ENCODE peak calls at places on chromosomes 5 and 9, in nine cellular contexts. One of them, this sample, is unnamed.

GRCh38 chr9:79665926-79666325 is 94.2 kb downstream of the TLE4 start:
- DNase-seq in upper lobe of right lung: no peak
- DNase-seq in erythroblast: no peak
- DNase-seq in cerebellar cortex: no peak
- DNase-seq in neural crest cell: no peak
- DNase-seq in GM13977: no peak
- DNase-seq in GM12865: no peak
- DNase-seq in uterus: no peak
- DNase-seq in GOT3: no peak
- DNase-seq in this sample: no peak

GRCh38 chr9:93096131-93096802 is at the start of gene CARD19:
- DNase-seq in erythroblast: peak; percentile 63
- DNase-seq in GM12865: peak; percentile 50
- DNase-seq in cerebellar cortex: peak; percentile 42
- DNase-seq in uterus: peak; percentile 64
- DNase-seq in GM13977: peak; percentile 50
- DNase-seq in GOT3: no peak
- DNase-seq in upper lobe of right lung: peak; percentile 87
- DNase-seq in neural crest cell: no peak
- DNase-seq in this sample: peak; percentile 85

GRCh38 chr9:114093031-114093471 is 6.0 kb downstream of the KIF12 start:
- DNase-seq in upper lobe of right lung: peak; percentile 26
- DNase-seq in neural crest cell: no peak
- DNase-seq in cerebellar cortex: no peak
- DNase-seq in GM12865: no peak
- DNase-seq in uterus: no peak
- DNase-seq in GM13977: peak; percentile 13
- DNase-seq in erythroblast: no peak
- DNase-seq in GOT3: no peak
- DNase-seq in this sample: no peak

GRCh38 chr9:101201626-101202025 is 173.1 kb downstream of the PLPPR1 start:
- DNase-seq in GM13977: no peak
- DNase-seq in upper lobe of right lung: no peak
- DNase-seq in GOT3: no peak
- DNase-seq in erythroblast: no peak
- DNase-seq in cerebellar cortex: no peak
- DNase-seq in uterus: no peak
- DNase-seq in neural crest cell: no peak
- DNase-seq in GM12865: no peak
- DNase-seq in this sample: no peak

GRCh38 chr9:92463989-92464388 is 18.3 kb downstream of the ASPN start:
- DNase-seq in cerebellar cortex: no peak
- DNase-seq in uterus: peak; percentile 56
- DNase-seq in erythroblast: no peak
- DNase-seq in upper lobe of right lung: no peak
- DNase-seq in GOT3: no peak
- DNase-seq in GM13977: no peak
- DNase-seq in GM12865: no peak
- DNase-seq in neural crest cell: no peak
- DNase-seq in this sample: no peak

GRCh38 chr5:82149434-82149833 is 128.7 kb downstream of the RPS23 start:
- DNase-seq in cerebellar cortex: no peak
- DNase-seq in GM12865: no peak
- DNase-seq in upper lobe of right lung: no peak
- DNase-seq in GOT3: no peak
- DNase-seq in neural crest cell: no peak
- DNase-seq in GM13977: no peak
- DNase-seq in erythroblast: no peak
- DNase-seq in uterus: no peak
- DNase-seq in this sample: no peak

GRCh38 chr5:168286386-168286785 is 5.1 kb upstream of the WWC1 start:
- DNase-seq in GOT3: no peak
- DNase-seq in cerebellar cortex: no peak
- DNase-seq in GM13977: no peak
- DNase-seq in neural crest cell: no peak
- DNase-seq in uterus: no peak
- DNase-seq in erythroblast: no peak
- DNase-seq in GM12865: peak; percentile 53
- DNase-seq in upper lobe of right lung: no peak
- DNase-seq in this sample: no peak

GRCh38 chr5:133273661-133274596 is 222.1 kb downstream of the HSPA4 start:
- DNase-seq in cerebellar cortex: no peak
- DNase-seq in GM12865: no peak
- DNase-seq in GOT3: no peak
- DNase-seq in erythroblast: no peak
- DNase-seq in uterus: no peak
- DNase-seq in neural crest cell: no peak
- DNase-seq in GM13977: no peak
- DNase-seq in upper lobe of right lung: no peak
- DNase-seq in this sample: no peak

GRCh38 chr5:66841264-66841663 is 245.1 kb downstream of the MAST4 start:
- DNase-seq in GOT3: no peak
- DNase-seq in uterus: no peak
- DNase-seq in neural crest cell: no peak
- DNase-seq in cerebellar cortex: no peak
- DNase-seq in GM12865: no peak
- DNase-seq in upper lobe of right lung: no peak
- DNase-seq in GM13977: no peak
- DNase-seq in erythroblast: no peak
- DNase-seq in this sample: no peak

GRCh38 chr5:149172261-149172660 is 31.0 kb downstream of the ABLIM3 start:
- DNase-seq in GM13977: peak; percentile 14
- DNase-seq in upper lobe of right lung: no peak
- DNase-seq in GM12865: peak; percentile 49
- DNase-seq in cerebellar cortex: no peak
- DNase-seq in GOT3: no peak
- DNase-seq in neural crest cell: no peak
- DNase-seq in erythroblast: no peak
- DNase-seq in uterus: no peak
- DNase-seq in this sample: no peak

GRCh38 chr9:5851445-5851844 is 18.5 kb upstream of the ERMP1 start:
- DNase-seq in uterus: no peak
- DNase-seq in GM12865: peak; percentile 90
- DNase-seq in upper lobe of right lung: no peak
- DNase-seq in GM13977: peak; percentile 78
- DNase-seq in erythroblast: peak; percentile 33
- DNase-seq in GOT3: no peak
- DNase-seq in cerebellar cortex: no peak
- DNase-seq in neural crest cell: no peak
- DNase-seq in this sample: no peak

GRCh38 chr9:85900504-85901201 is 40.3 kb upstream of the NAA35 start:
- DNase-seq in cerebellar cortex: peak; percentile 34
- DNase-seq in erythroblast: peak; percentile 58
- DNase-seq in GM13977: peak; percentile 39
- DNase-seq in neural crest cell: peak; percentile 38
- DNase-seq in GOT3: no peak
- DNase-seq in upper lobe of right lung: no peak
- DNase-seq in GM12865: peak; percentile 56
- DNase-seq in uterus: no peak
- DNase-seq in this sample: no peak

GRCh38 chr9:108117775-108118174 is 628.2 kb upstream of the KLF4 start:
- DNase-seq in neural crest cell: no peak
- DNase-seq in GM12865: peak; percentile 66
- DNase-seq in erythroblast: no peak
- DNase-seq in cerebellar cortex: peak; percentile 61
- DNase-seq in uterus: no peak
- DNase-seq in GOT3: no peak
- DNase-seq in upper lobe of right lung: no peak
- DNase-seq in GM13977: no peak
- DNase-seq in this sample: no peak

GRCh38 chr9:94903961-94904421 is 177.5 kb downstream of the AOPEP start:
- DNase-seq in upper lobe of right lung: no peak
- DNase-seq in GM12865: no peak
- DNase-seq in neural crest cell: no peak
- DNase-seq in cerebellar cortex: no peak
- DNase-seq in erythroblast: no peak
- DNase-seq in uterus: no peak
- DNase-seq in GM13977: no peak
- DNase-seq in GOT3: no peak
- DNase-seq in this sample: no peak

GRCh38 chr5:78813286-78813685 is 164.7 kb upstream of the LHFPL2 start:
- DNase-seq in erythroblast: no peak
- DNase-seq in neural crest cell: no peak
- DNase-seq in uterus: no peak
- DNase-seq in upper lobe of right lung: no peak
- DNase-seq in cerebellar cortex: no peak
- DNase-seq in GOT3: no peak
- DNase-seq in GM12865: no peak
- DNase-seq in GM13977: no peak
- DNase-seq in this sample: no peak

GRCh38 chr5:1314564-1314982 is 19.7 kb upstream of the TERT start:
- DNase-seq in GM13977: no peak
- DNase-seq in uterus: no peak
- DNase-seq in upper lobe of right lung: peak; percentile 56
- DNase-seq in GOT3: no peak
- DNase-seq in neural crest cell: no peak
- DNase-seq in erythroblast: no peak
- DNase-seq in cerebellar cortex: no peak
- DNase-seq in GM12865: no peak
- DNase-seq in this sample: peak; percentile 67

GRCh38 chr9:137619240-137620090 is 660 bp downstream of the EHMT1 start:
- DNase-seq in erythroblast: peak; percentile 65
- DNase-seq in GM12865: peak; percentile 59
- DNase-seq in upper lobe of right lung: peak; percentile 74
- DNase-seq in GM13977: peak; percentile 78
- DNase-seq in GOT3: no peak
- DNase-seq in uterus: no peak
- DNase-seq in cerebellar cortex: peak; percentile 32
- DNase-seq in neural crest cell: peak; percentile 25
- DNase-seq in this sample: no peak

GRCh38 chr5:136016945-136017530 is 11.8 kb upstream of the TGFBI start:
- DNase-seq in GM13977: no peak
- DNase-seq in uterus: no peak
- DNase-seq in GM12865: no peak
- DNase-seq in upper lobe of right lung: no peak
- DNase-seq in cerebellar cortex: peak; percentile 32
- DNase-seq in GOT3: peak; percentile 85
- DNase-seq in erythroblast: no peak
- DNase-seq in neural crest cell: no peak
- DNase-seq in this sample: no peak

GRCh38 chr5:51657340-51658240 is 274.3 kb downstream of the ISL1 start:
- DNase-seq in GOT3: no peak
- DNase-seq in GM13977: no peak
- DNase-seq in erythroblast: no peak
- DNase-seq in neural crest cell: no peak
- DNase-seq in upper lobe of right lung: no peak
- DNase-seq in GM12865: no peak
- DNase-seq in cerebellar cortex: no peak
- DNase-seq in uterus: no peak
- DNase-seq in this sample: no peak

GRCh38 chr9:34386656-34387055 is 10.0 kb upstream of the MYORG start:
- DNase-seq in erythroblast: no peak
- DNase-seq in GM13977: no peak
- DNase-seq in GM12865: no peak
- DNase-seq in uterus: no peak
- DNase-seq in GOT3: no peak
- DNase-seq in cerebellar cortex: no peak
- DNase-seq in neural crest cell: no peak
- DNase-seq in upper lobe of right lung: no peak
- DNase-seq in this sample: peak; percentile 43

GRCh38 chr5:68196876-68197275 is 18.7 kb upstream of the PIK3R1 start:
- DNase-seq in GOT3: no peak
- DNase-seq in GM13977: peak; percentile 70
- DNase-seq in uterus: no peak
- DNase-seq in GM12865: peak; percentile 78
- DNase-seq in cerebellar cortex: no peak
- DNase-seq in erythroblast: no peak
- DNase-seq in neural crest cell: no peak
- DNase-seq in upper lobe of right lung: no peak
- DNase-seq in this sample: no peak

GRCh38 chr5:151023651-151024050 is 3.3 kb downstream of the GPX3 start:
- DNase-seq in upper lobe of right lung: peak; percentile 72
- DNase-seq in erythroblast: no peak
- DNase-seq in cerebellar cortex: no peak
- DNase-seq in uterus: peak; percentile 69
- DNase-seq in GM12865: no peak
- DNase-seq in neural crest cell: no peak
- DNase-seq in GOT3: no peak
- DNase-seq in GM13977: no peak
- DNase-seq in this sample: peak; percentile 85

GRCh38 chr5:177300236-177300880 is 3.2 kb downstream of the RAB24 start:
- DNase-seq in GM12865: peak; percentile 84
- DNase-seq in cerebellar cortex: no peak
- DNase-seq in neural crest cell: no peak
- DNase-seq in GOT3: no peak
- DNase-seq in GM13977: peak; percentile 55
- DNase-seq in erythroblast: peak; percentile 68
- DNase-seq in uterus: peak; percentile 60
- DNase-seq in upper lobe of right lung: no peak
- DNase-seq in this sample: peak; percentile 88

GRCh38 chr5:72063219-72063819 is 44.0 kb upstream of the MAP1B start:
- DNase-seq in GM13977: no peak
- DNase-seq in GOT3: no peak
- DNase-seq in neural crest cell: peak; percentile 57
- DNase-seq in uterus: no peak
- DNase-seq in cerebellar cortex: no peak
- DNase-seq in GM12865: peak; percentile 18
- DNase-seq in upper lobe of right lung: no peak
- DNase-seq in erythroblast: peak; percentile 32
- DNase-seq in this sample: no peak

GRCh38 chr9:121038452-121039203 is 11.4 kb downstream of the C5 start:
- DNase-seq in GOT3: no peak
- DNase-seq in cerebellar cortex: no peak
- DNase-seq in uterus: no peak
- DNase-seq in erythroblast: no peak
- DNase-seq in GM12865: no peak
- DNase-seq in upper lobe of right lung: no peak
- DNase-seq in GM13977: no peak
- DNase-seq in neural crest cell: no peak
- DNase-seq in this sample: no peak

GRCh38 chr9:136131629-136132499 is 13.2 kb upstream of the TMEM250 start:
- DNase-seq in GOT3: no peak
- DNase-seq in neural crest cell: no peak
- DNase-seq in erythroblast: no peak
- DNase-seq in GM12865: no peak
- DNase-seq in uterus: no peak
- DNase-seq in GM13977: no peak
- DNase-seq in upper lobe of right lung: no peak
- DNase-seq in cerebellar cortex: no peak
- DNase-seq in this sample: no peak

GRCh38 chr9:115111854-115112253 is 6.1 kb downstream of the TNC start:
- DNase-seq in neural crest cell: no peak
- DNase-seq in GM12865: no peak
- DNase-seq in upper lobe of right lung: no peak
- DNase-seq in cerebellar cortex: no peak
- DNase-seq in GOT3: no peak
- DNase-seq in GM13977: no peak
- DNase-seq in uterus: no peak
- DNase-seq in erythroblast: no peak
- DNase-seq in this sample: no peak

GRCh38 chr5:178196986-178197385 is 7.3 kb upstream of the HNRNPAB start:
- DNase-seq in upper lobe of right lung: no peak
- DNase-seq in GOT3: no peak
- DNase-seq in erythroblast: no peak
- DNase-seq in GM13977: no peak
- DNase-seq in uterus: no peak
- DNase-seq in neural crest cell: no peak
- DNase-seq in cerebellar cortex: no peak
- DNase-seq in GM12865: no peak
- DNase-seq in this sample: peak; percentile 38

GRCh38 chr5:177036921-177037320 is 14.4 kb downstream of the ZNF346 start:
- DNase-seq in upper lobe of right lung: no peak
- DNase-seq in neural crest cell: no peak
- DNase-seq in GM13977: no peak
- DNase-seq in GM12865: no peak
- DNase-seq in erythroblast: no peak
- DNase-seq in GOT3: no peak
- DNase-seq in cerebellar cortex: no peak
- DNase-seq in uterus: no peak
- DNase-seq in this sample: no peak

GRCh38 chr9:69674112-69674511 is 1.9 kb upstream of the APBA1 start:
- DNase-seq in uterus: no peak
- DNase-seq in erythroblast: no peak
- DNase-seq in upper lobe of right lung: no peak
- DNase-seq in neural crest cell: no peak
- DNase-seq in cerebellar cortex: peak; percentile 38
- DNase-seq in GOT3: no peak
- DNase-seq in GM12865: no peak
- DNase-seq in GM13977: no peak
- DNase-seq in this sample: no peak

GRCh38 chr5:123496892-123497291 is 15.1 kb upstream of the CSNK1G3 start:
- DNase-seq in upper lobe of right lung: no peak
- DNase-seq in erythroblast: no peak
- DNase-seq in GM12865: no peak
- DNase-seq in GOT3: no peak
- DNase-seq in cerebellar cortex: no peak
- DNase-seq in neural crest cell: no peak
- DNase-seq in GM13977: no peak
- DNase-seq in uterus: no peak
- DNase-seq in this sample: no peak

This sample was measured in cardiac septum.